ENCODE peak calls at places on chromosomes 12 and 14, in five cellular contexts. D, I, K, E and P are unnamed samples.

GRCh38 chr14:81517798-81518398 is 15.8 kb downstream of the SEL1L start:
- DNase-seq in E (no peak), I (no peak), K (no peak), D (no peak), P (no peak)

GRCh38 chr14:95516554-95517209 is at the start of gene SYNE3:
- DNase-seq in K (peak), E (no peak), D (peak), I (no peak), P (peak)

GRCh38 chr14:99601301-99601945 is 2.6 kb downstream of the CCDC85C start:
- DNase-seq in K (no peak), E (no peak), D (no peak), I (no peak), P (no peak)

GRCh38 chr12:118617922-118618450 is 241.6 kb downstream of the SUDS3 start:
- DNase-seq in I (no peak), K (no peak), D (no peak), E (no peak), P (no peak)

GRCh38 chr12:124754949-124755800 is 108.5 kb downstream of the SCARB1 start:
- DNase-seq in I (no peak), E (peak), K (peak), D (peak), P (peak)

GRCh38 chr14:100336618-100337530 is 13.7 kb downstream of the SLC25A47 start:
- DNase-seq in I (no peak), E (no peak), K (no peak), D (peak), P (no peak)

GRCh38 chr14:70045715-70046535 is 142.8 kb downstream of the SLC8A3 start:
- DNase-seq in K (no peak), D (peak), E (peak), I (peak), P (no peak)

GRCh38 chr12:124321040-124321481 is 26.2 kb downstream of the RFLNA start:
- DNase-seq in I (no peak), D (peak), E (peak), K (peak), P (peak)

GRCh38 chr12:91129662-91130362 is 18.5 kb upstream of the LUM start:
- DNase-seq in I (no peak), D (no peak), E (no peak), K (no peak), P (no peak)

GRCh38 chr12:124053855-124054254 is 80.8 kb downstream of the ZNF664 start:
- DNase-seq in I (no peak), D (no peak), E (peak), K (no peak), P (no peak)

GRCh38 chr14:44099752-44100462 is 407.2 kb downstream of the FSCB start:
- DNase-seq in K (no peak), D (no peak), E (no peak), I (no peak), P (no peak)

GRCh38 chr14:23364604-23365352 is at the start of gene EFS:
- DNase-seq in D (peak), K (no peak), I (no peak), E (peak), P (no peak)

GRCh38 chr14:32967421-32967820 is 28.7 kb downstream of the NPAS3 start:
- DNase-seq in K (no peak), E (no peak), I (no peak), D (no peak), P (no peak)